ENCODE peak calls at places on chromosomes 5 and 9, in nine cellular contexts. A is GM13976; M is fibroblast of the conjunctiva; P is AG09309; W is head of caudate nucleus; U is PC-3; S is cardiac fibroblast; R is sciatic nerve; D is stimulated activated CD8-positive, alpha-beta memory T cell treated with anti-CD3 and anti-CD28 coated beads, Interleukin-15, amount 100 ng/mL, for 1 hour. Q is an unnamed sample.

GRCh38 chr5:152674403-152674802 is 269.3 kb upstream of the NMUR2 start:
- DNase-seq in A (no peak), M (no peak), P (no peak), W (no peak), U (no peak), S (no peak), R (no peak), D (no peak), Q (no peak)

GRCh38 chr5:1778138-1779020 is 21.3 kb downstream of the MRPL36 start:
- DNase-seq in A (no peak), M (no peak), P (no peak), W (no peak), U (no peak), S (no peak), R (peak; percentile 23), D (no peak), Q (no peak)

GRCh38 chr9:79638806-79639205 is 67.0 kb downstream of the TLE4 start:
- DNase-seq in A (no peak), M (no peak), P (no peak), W (no peak), U (no peak), S (no peak), R (no peak), D (no peak), Q (no peak)

GRCh38 chr5:140795259-140795641 is 598 bp downstream of the PCDHA2 start:
- DNase-seq in A (no peak), M (no peak), P (no peak), W (no peak), U (no peak), S (no peak), R (no peak), D (no peak), Q (no peak)

GRCh38 chr9:127540664-127541041 is 71.4 kb upstream of the STXBP1 start:
- DNase-seq in A (no peak), M (no peak), P (no peak), W (no peak), U (peak; percentile 42), S (no peak), R (no peak), D (no peak), Q (no peak)

GRCh38 chr9:21994996-21995651 is 533 bp downstream of the CDKN2B-AS1 start:
- DNase-seq in A (peak; percentile 90), M (no peak), P (no peak), W (peak; percentile 78), U (peak; percentile 63), S (peak; percentile 75), R (peak; percentile 83), D (peak; percentile 39), Q (peak; percentile 53)

GRCh38 chr9:134525841-134526797 is 115.5 kb upstream of the COL5A1 start:
- DNase-seq in A (no peak), M (no peak), P (no peak), W (no peak), U (no peak), S (peak; percentile 58), R (no peak), D (no peak), Q (no peak)

GRCh38 chr5:91266184-91266705 is 116.9 kb downstream of the ARRDC3 start:
- DNase-seq in A (peak; percentile 41), M (peak; percentile 14), P (peak; percentile 16), W (no peak), U (peak; percentile 61), S (peak; percentile 60), R (no peak), D (no peak), Q (no peak)

GRCh38 chr9:133511607-133512006 is 13.2 kb downstream of the MYMK start:
- DNase-seq in A (no peak), M (no peak), P (no peak), W (no peak), U (no peak), S (no peak), R (no peak), D (no peak), Q (no peak)

GRCh38 chr5:59123595-59124561 is 541.0 kb downstream of the RAB3C start:
- DNase-seq in A (no peak), M (no peak), P (no peak), W (no peak), U (no peak), S (no peak), R (no peak), D (no peak), Q (no peak)

GRCh38 chr5:163705983-163706771 is 200.8 kb downstream of the MAT2B start:
- DNase-seq in A (no peak), M (no peak), P (peak; percentile 20), W (no peak), U (no peak), S (peak; percentile 33), R (no peak), D (no peak), Q (no peak)

GRCh38 chr9:117101003-117101402 is 313.9 kb downstream of the ASTN2 start:
- DNase-seq in A (no peak), M (no peak), P (no peak), W (no peak), U (no peak), S (no peak), R (no peak), D (no peak), Q (no peak)

GRCh38 chr5:150155258-150156032 is at the start of gene PDGFRB:
- DNase-seq in A (peak; percentile 82), M (peak; percentile 95), P (no peak), W (peak; percentile 86), U (no peak), S (peak; percentile 98), R (peak; percentile 95), D (peak; percentile 24), Q (no peak)

GRCh38 chr5:68011801-68012200 is 203.8 kb upstream of the PIK3R1 start:
- DNase-seq in A (no peak), M (no peak), P (no peak), W (no peak), U (no peak), S (peak; percentile 35), R (no peak), D (no peak), Q (no peak)

GRCh38 chr9:84261082-84261746 is 79.3 kb downstream of the SLC28A3 start:
- DNase-seq in A (peak; percentile 59), M (peak; percentile 68), P (peak; percentile 34), W (peak; percentile 89), U (peak; percentile 80), S (peak; percentile 83), R (peak; percentile 90), D (peak; percentile 5), Q (no peak)

GRCh38 chr5:1174122-1174936 is 27.1 kb upstream of the SLC6A19 start:
- DNase-seq in A (peak; percentile 71), M (peak; percentile 65), P (peak; percentile 27), W (peak; percentile 62), U (peak; percentile 95), S (peak; percentile 80), R (peak; percentile 77), D (no peak), Q (no peak)